ENCODE peak calls at places on chromosome 19, in four cellular contexts. One of them, this sample, is unnamed.

GRCh38 chr19:17555480-17555928 is at the start of gene COLGALT1:
- DNase-seq in HCT116: peak
- DNase-seq in HepG2: peak
- DNase-seq in K562: peak
- DNase-seq in this sample: peak

GRCh38 chr19:2199215-2199614 is 35.5 kb downstream of the DOT1L start:
- DNase-seq in HepG2: no peak
- DNase-seq in HCT116: no peak
- DNase-seq in K562: no peak
- DNase-seq in this sample: no peak

GRCh38 chr19:2371656-2372055 is 11.6 kb downstream of the TMPRSS9 start:
- DNase-seq in K562: no peak
- DNase-seq in HepG2: no peak
- DNase-seq in HCT116: no peak
- DNase-seq in this sample: no peak

GRCh38 chr19:44673510-44673909 is 2.2 kb downstream of the CEACAM19 start:
- DNase-seq in K562: no peak
- DNase-seq in HCT116: no peak
- DNase-seq in HepG2: no peak
- DNase-seq in this sample: no peak

GRCh38 chr19:54247106-54247930 is 4.7 kb upstream of the LILRA6 start:
- DNase-seq in HCT116: no peak
- DNase-seq in K562: no peak
- DNase-seq in HepG2: no peak
- DNase-seq in this sample: no peak

GRCh38 chr19:44574201-44574950 is 39.0 kb upstream of the IGSF23 start:
- DNase-seq in HepG2: no peak
- DNase-seq in K562: no peak
- DNase-seq in HCT116: no peak
- DNase-seq in this sample: no peak

GRCh38 chr19:1856698-1857603 is 6.4 kb downstream of the KLF16 start:
- DNase-seq in HCT116: no peak
- DNase-seq in HepG2: peak
- DNase-seq in K562: peak
- DNase-seq in this sample: no peak

GRCh38 chr19:46983097-46983496 is 36.5 kb upstream of the NPAS1 start:
- DNase-seq in HepG2: no peak
- DNase-seq in K562: no peak
- DNase-seq in HCT116: no peak
- DNase-seq in this sample: no peak

GRCh38 chr19:19053508-19054314 is 10.1 kb upstream of the SLC25A42 start:
- DNase-seq in HepG2: peak
- DNase-seq in K562: peak
- DNase-seq in HCT116: peak
- DNase-seq in this sample: no peak

GRCh38 chr19:17049711-17050280 is 23.2 kb upstream of the CPAMD8 start:
- DNase-seq in K562: no peak
- DNase-seq in HCT116: no peak
- DNase-seq in HepG2: no peak
- DNase-seq in this sample: no peak

GRCh38 chr19:11268783-11269267 is 6.5 kb upstream of the DOCK6 start:
- DNase-seq in K562: peak
- DNase-seq in HCT116: no peak
- DNase-seq in HepG2: peak
- DNase-seq in this sample: no peak

GRCh38 chr19:29843180-29844051 is 31.6 kb downstream of the CCNE1 start:
- DNase-seq in HCT116: no peak
- DNase-seq in HepG2: no peak
- DNase-seq in K562: peak
- DNase-seq in this sample: no peak

DNA sequence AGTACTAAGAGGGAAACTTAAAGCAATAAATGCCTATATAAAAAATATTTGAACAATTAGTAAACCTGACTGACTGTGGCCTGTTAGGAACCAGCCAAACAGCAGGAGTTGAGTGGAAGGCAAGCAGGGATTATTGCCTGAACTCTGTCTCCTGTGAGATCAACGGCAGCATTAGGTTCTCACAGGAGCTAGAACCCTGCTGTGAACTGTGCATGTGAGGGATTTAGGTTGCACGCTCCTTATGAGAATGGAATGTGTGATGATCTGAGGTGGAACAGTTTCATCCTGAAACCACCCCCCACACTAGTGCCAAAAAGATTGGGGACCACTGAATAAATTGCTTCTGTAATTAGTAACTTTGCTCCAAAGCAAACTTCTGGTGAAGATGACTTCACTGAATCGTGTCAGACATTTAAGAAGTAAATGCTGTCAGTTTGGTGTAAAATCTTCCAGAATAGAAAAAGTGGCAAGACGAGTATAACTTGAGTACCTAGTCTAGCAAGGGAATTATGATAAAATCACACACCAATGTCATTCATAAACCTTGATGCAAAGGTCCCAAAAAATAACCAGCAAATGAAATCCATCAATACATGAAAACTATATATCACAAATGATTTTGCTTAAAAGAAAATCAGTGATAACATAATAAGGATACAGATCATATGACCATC is 53.8 kb downstream of the SLC6A16 start:
- DNase-seq in HepG2: no peak
- DNase-seq in K562: no peak
- DNase-seq in HCT116: no peak
- DNase-seq in this sample: no peak
- H3K27ac ChIP-seq in HepG2: no peak
- H3K27ac ChIP-seq in K562: no peak
- H3K27ac ChIP-seq in HCT116: peak
- H3K27ac ChIP-seq in this sample: no peak

GRCh38 chr19:4575267-4575793 is 15.8 kb upstream of the SEMA6B start:
- DNase-seq in HepG2: peak
- DNase-seq in K562: peak
- DNase-seq in HCT116: no peak
- DNase-seq in this sample: no peak
- TF ChIP-seq TCF7L2 in HepG2: no peak
- TF ChIP-seq TCF7L2 in K562: no peak
- TF ChIP-seq TCF7L2 in HCT116: no peak
- TF ChIP-seq TCF7L2 in this sample: no peak

DNA sequence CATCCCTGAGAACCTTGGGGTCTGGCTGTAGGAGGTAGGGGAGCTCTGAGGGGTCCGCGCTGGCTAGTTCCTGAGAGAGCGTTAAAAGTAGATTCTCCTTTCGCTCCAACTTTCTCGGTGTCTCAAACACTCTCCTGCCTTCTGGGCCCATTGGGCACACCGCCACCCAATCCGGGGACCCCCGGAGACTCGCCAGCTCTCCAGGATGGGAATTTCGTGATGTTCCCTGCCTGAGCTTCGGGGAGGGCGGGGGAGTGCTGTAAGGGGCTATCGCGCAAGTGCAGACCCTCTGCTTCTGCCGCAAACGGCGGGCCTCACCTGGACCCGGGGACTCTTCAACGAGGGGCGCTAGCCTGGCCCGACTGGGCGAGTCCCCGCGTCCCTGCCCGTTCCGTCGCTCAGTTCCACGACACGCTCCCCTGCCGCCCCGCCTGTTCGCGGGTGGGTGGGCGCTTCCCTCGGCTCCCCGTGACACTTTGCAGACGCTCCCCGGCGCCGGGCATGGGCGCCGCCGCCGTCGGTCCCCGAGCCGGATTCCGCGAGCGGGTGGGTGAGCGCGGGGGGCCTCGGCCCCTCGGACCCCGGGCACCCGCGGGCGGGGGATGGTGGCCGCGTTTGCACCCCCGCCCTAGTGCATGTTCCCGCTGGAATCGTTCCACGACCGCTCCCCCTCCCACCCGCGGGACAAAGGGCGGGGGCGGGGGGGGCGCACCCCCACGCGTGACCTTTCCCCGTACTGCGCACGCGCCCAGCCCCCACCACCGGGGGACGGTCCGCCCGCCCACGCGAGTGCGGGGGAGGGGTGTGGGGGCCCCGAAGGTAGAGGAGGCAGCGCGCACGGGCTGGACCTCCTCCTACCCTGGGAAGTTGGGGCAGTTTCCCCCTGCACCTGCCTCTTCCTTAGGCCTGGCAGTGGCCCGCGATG is at the start of gene CCDC106:
- DNase-seq in HepG2: peak
- DNase-seq in HCT116: no peak
- DNase-seq in K562: peak
- DNase-seq in this sample: no peak
- TF ChIP-seq SIN3A in HepG2: no peak
- TF ChIP-seq SIN3A in HCT116: no peak
- TF ChIP-seq SIN3A in K562: peak
- TF ChIP-seq SIN3A in this sample: peak

DNA sequence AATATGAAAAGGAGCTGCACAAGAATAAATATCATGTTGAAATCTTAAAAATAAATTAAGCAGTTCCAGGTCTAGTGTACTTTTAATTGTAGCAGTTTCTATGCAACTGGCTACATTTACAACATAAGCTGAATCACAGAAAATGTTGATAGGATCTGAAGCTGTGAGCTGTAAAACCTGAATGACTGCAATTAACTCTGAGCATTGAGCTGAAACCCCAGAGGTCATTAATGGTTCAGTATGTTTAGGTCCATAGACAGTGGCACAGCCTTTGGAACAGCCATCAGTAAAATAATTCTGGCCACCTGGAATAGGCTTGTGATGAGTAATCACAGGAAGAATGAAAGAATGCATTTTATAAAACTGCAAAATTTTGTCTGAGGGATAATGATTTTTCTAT is 22.4 kb upstream of the ZNF100 start:
- DNase-seq in K562: no peak
- DNase-seq in HCT116: no peak
- DNase-seq in HepG2: no peak
- DNase-seq in this sample: no peak
- H3K27ac ChIP-seq in K562: no peak
- H3K27ac ChIP-seq in HCT116: no peak
- H3K27ac ChIP-seq in HepG2: no peak
- H3K27ac ChIP-seq in this sample: no peak

GRCh38 chr19:49362926-49363264 is 679 bp upstream of the TEAD2 start:
- DNase-seq in K562: no peak
- DNase-seq in HepG2: peak
- DNase-seq in HCT116: no peak
- DNase-seq in this sample: no peak
- TF ChIP-seq TCF7L2 in K562: no peak
- TF ChIP-seq TCF7L2 in HepG2: no peak
- TF ChIP-seq TCF7L2 in HCT116: no peak
- TF ChIP-seq TCF7L2 in this sample: no peak

This sample was measured in Panc1.